ENCODE peak calls at places on chromosomes 3 and 15, in six cellular contexts. One of them, this sample, is unnamed.
A peak's percentile ranks its signal among the peaks of the same experiment; 100 is the strongest.

GRCh38 chr3:106825962-106826605 is 551.2 kb upstream of the CCDC54 start:
- DNase-seq in cardiac fibroblast: peak; percentile 76
- DNase-seq in NCI-H187: no peak
- DNase-seq in BE2C: no peak
- DNase-seq in KBM-7: no peak
- DNase-seq in neuronal stem cell: no peak
- DNase-seq in this sample: no peak

GRCh38 chr3:32502089-32502943 is at the start of gene CMTM6:
- DNase-seq in neuronal stem cell: peak; percentile 71
- DNase-seq in cardiac fibroblast: peak; percentile 83
- DNase-seq in KBM-7: peak; percentile 79
- DNase-seq in NCI-H187: peak; percentile 26
- DNase-seq in BE2C: peak; percentile 75
- DNase-seq in this sample: peak; percentile 80

GRCh38 chr3:9433884-9434521 is 36.6 kb downstream of the SETD5 start:
- DNase-seq in neuronal stem cell: no peak
- DNase-seq in BE2C: no peak
- DNase-seq in NCI-H187: no peak
- DNase-seq in cardiac fibroblast: no peak
- DNase-seq in KBM-7: no peak
- DNase-seq in this sample: no peak

GRCh38 chr3:187955076-187955952 is 198.6 kb upstream of the LPP start:
- DNase-seq in KBM-7: peak; percentile 65
- DNase-seq in NCI-H187: no peak
- DNase-seq in neuronal stem cell: no peak
- DNase-seq in BE2C: no peak
- DNase-seq in cardiac fibroblast: peak; percentile 91
- DNase-seq in this sample: no peak

GRCh38 chr15:61038387-61038786 is 190.7 kb downstream of the RORA start:
- DNase-seq in BE2C: peak; percentile 63
- DNase-seq in neuronal stem cell: no peak
- DNase-seq in KBM-7: no peak
- DNase-seq in NCI-H187: no peak
- DNase-seq in cardiac fibroblast: peak; percentile 71
- DNase-seq in this sample: no peak

GRCh38 chr3:118817748-118818165 is 216.9 kb downstream of the IGSF11 start:
- DNase-seq in BE2C: peak; percentile 63
- DNase-seq in NCI-H187: peak; percentile 13
- DNase-seq in neuronal stem cell: peak; percentile 53
- DNase-seq in cardiac fibroblast: peak; percentile 63
- DNase-seq in KBM-7: peak; percentile 48
- DNase-seq in this sample: no peak

GRCh38 chr3:73674280-73674679 is 49.5 kb upstream of the PDZRN3 start:
- DNase-seq in NCI-H187: no peak
- DNase-seq in KBM-7: no peak
- DNase-seq in BE2C: no peak
- DNase-seq in cardiac fibroblast: peak; percentile 30
- DNase-seq in neuronal stem cell: peak; percentile 5
- DNase-seq in this sample: no peak

GRCh38 chr3:99549918-99550603 is 88.3 kb upstream of the COL8A1 start:
- DNase-seq in cardiac fibroblast: peak; percentile 58
- DNase-seq in NCI-H187: no peak
- DNase-seq in BE2C: no peak
- DNase-seq in neuronal stem cell: no peak
- DNase-seq in KBM-7: no peak
- DNase-seq in this sample: no peak

GRCh38 chr3:46812237-46812791 is 50.9 kb downstream of the MYL3 start:
- DNase-seq in cardiac fibroblast: peak; percentile 47
- DNase-seq in BE2C: peak; percentile 68
- DNase-seq in KBM-7: no peak
- DNase-seq in NCI-H187: no peak
- DNase-seq in neuronal stem cell: peak; percentile 66
- DNase-seq in this sample: no peak

GRCh38 chr3:119600732-119601131 is 3.0 kb downstream of the PLA1A start:
- DNase-seq in BE2C: peak; percentile 69
- DNase-seq in cardiac fibroblast: no peak
- DNase-seq in NCI-H187: no peak
- DNase-seq in KBM-7: peak; percentile 54
- DNase-seq in neuronal stem cell: peak; percentile 8
- DNase-seq in this sample: no peak

GRCh38 chr3:188533612-188534357 is 379.8 kb downstream of the LPP start:
- DNase-seq in NCI-H187: no peak
- DNase-seq in BE2C: no peak
- DNase-seq in cardiac fibroblast: no peak
- DNase-seq in KBM-7: no peak
- DNase-seq in neuronal stem cell: no peak
- DNase-seq in this sample: no peak